ENCODE peak calls at places on chromosomes 16 and 17, in nine cellular contexts. One of them, this sample, is unnamed.

GRCh38 chr17:10177131-10177920 is 21.1 kb downstream of the GAS7 start:
- DNase-seq in GM23248: no peak
- DNase-seq in PC-3: no peak
- DNase-seq in GM23338: no peak
- DNase-seq in MM.1S: no peak
- DNase-seq in HCT116: no peak
- DNase-seq in neural progenitor cell: peak
- DNase-seq in OCI-LY7: no peak
- DNase-seq in SK-N-SH: no peak
- DNase-seq in this sample: no peak

GRCh38 chr17:57995076-57995956 is 7.3 kb upstream of the VEZF1 start:
- DNase-seq in GM23248: peak
- DNase-seq in PC-3: peak
- DNase-seq in GM23338: peak
- DNase-seq in MM.1S: peak
- DNase-seq in HCT116: peak
- DNase-seq in neural progenitor cell: peak
- DNase-seq in OCI-LY7: peak
- DNase-seq in SK-N-SH: peak
- DNase-seq in this sample: peak

GRCh38 chr16:4918790-4919210 is 18.1 kb downstream of the PPL start:
- DNase-seq in GM23248: no peak
- DNase-seq in PC-3: peak
- DNase-seq in GM23338: peak
- DNase-seq in MM.1S: no peak
- DNase-seq in HCT116: no peak
- DNase-seq in neural progenitor cell: no peak
- DNase-seq in OCI-LY7: no peak
- DNase-seq in SK-N-SH: no peak
- DNase-seq in this sample: peak

GRCh38 chr17:31320231-31320630 is 1.2 kb downstream of the EVI2A start:
- DNase-seq in GM23248: no peak
- DNase-seq in PC-3: no peak
- DNase-seq in GM23338: no peak
- DNase-seq in MM.1S: peak
- DNase-seq in HCT116: no peak
- DNase-seq in neural progenitor cell: no peak
- DNase-seq in OCI-LY7: peak
- DNase-seq in SK-N-SH: no peak
- DNase-seq in this sample: no peak

GRCh38 chr17:56594528-56595418 is 1.3 kb downstream of the NOG start:
- DNase-seq in GM23248: peak
- DNase-seq in PC-3: peak
- DNase-seq in GM23338: peak
- DNase-seq in MM.1S: peak
- DNase-seq in HCT116: no peak
- DNase-seq in neural progenitor cell: peak
- DNase-seq in OCI-LY7: no peak
- DNase-seq in SK-N-SH: no peak
- DNase-seq in this sample: peak

GRCh38 chr17:72460711-72461110 is 339.9 kb downstream of the SOX9 start:
- DNase-seq in GM23248: no peak
- DNase-seq in PC-3: peak
- DNase-seq in GM23338: no peak
- DNase-seq in MM.1S: no peak
- DNase-seq in HCT116: no peak
- DNase-seq in neural progenitor cell: no peak
- DNase-seq in OCI-LY7: no peak
- DNase-seq in SK-N-SH: no peak
- DNase-seq in this sample: no peak

GRCh38 chr16:58733248-58733670 is 857 bp downstream of the GOT2 start:
- DNase-seq in GM23248: peak
- DNase-seq in PC-3: no peak
- DNase-seq in GM23338: peak
- DNase-seq in MM.1S: no peak
- DNase-seq in HCT116: no peak
- DNase-seq in neural progenitor cell: no peak
- DNase-seq in OCI-LY7: peak
- DNase-seq in SK-N-SH: peak
- DNase-seq in this sample: no peak

GRCh38 chr17:77602883-77603640 is 355.4 kb upstream of the TNRC6C start:
- DNase-seq in GM23248: no peak
- DNase-seq in PC-3: no peak
- DNase-seq in GM23338: no peak
- DNase-seq in MM.1S: no peak
- DNase-seq in HCT116: no peak
- DNase-seq in neural progenitor cell: no peak
- DNase-seq in OCI-LY7: no peak
- DNase-seq in SK-N-SH: peak
- DNase-seq in this sample: no peak

GRCh38 chr17:8231701-8232100 is 16.2 kb downstream of the CTC1 start:
- DNase-seq in GM23248: no peak
- DNase-seq in PC-3: no peak
- DNase-seq in GM23338: no peak
- DNase-seq in MM.1S: no peak
- DNase-seq in HCT116: no peak
- DNase-seq in neural progenitor cell: no peak
- DNase-seq in OCI-LY7: no peak
- DNase-seq in SK-N-SH: no peak
- DNase-seq in this sample: no peak

GRCh38 chr17:57723427-57724037 is 21.6 kb downstream of the CCDC182 start:
- DNase-seq in GM23248: no peak
- DNase-seq in PC-3: no peak
- DNase-seq in GM23338: no peak
- DNase-seq in MM.1S: no peak
- DNase-seq in HCT116: no peak
- DNase-seq in neural progenitor cell: no peak
- DNase-seq in OCI-LY7: no peak
- DNase-seq in SK-N-SH: no peak
- DNase-seq in this sample: no peak

GRCh38 chr16:67966549-67967182 is 1.8 kb downstream of the SLC12A4 start:
- DNase-seq in GM23248: peak
- DNase-seq in PC-3: no peak
- DNase-seq in GM23338: peak
- DNase-seq in MM.1S: no peak
- DNase-seq in HCT116: peak
- DNase-seq in neural progenitor cell: peak
- DNase-seq in OCI-LY7: no peak
- DNase-seq in SK-N-SH: no peak
- DNase-seq in this sample: no peak

GRCh38 chr16:86637744-86638143 is 59.4 kb downstream of the FOXL1 start:
- DNase-seq in GM23248: no peak
- DNase-seq in PC-3: no peak
- DNase-seq in GM23338: no peak
- DNase-seq in MM.1S: no peak
- DNase-seq in HCT116: no peak
- DNase-seq in neural progenitor cell: no peak
- DNase-seq in OCI-LY7: no peak
- DNase-seq in SK-N-SH: no peak
- DNase-seq in this sample: no peak

GRCh38 chr17:10042589-10043244 is 137.6 kb upstream of the RCVRN start:
- DNase-seq in GM23248: no peak
- DNase-seq in PC-3: no peak
- DNase-seq in GM23338: no peak
- DNase-seq in MM.1S: no peak
- DNase-seq in HCT116: no peak
- DNase-seq in neural progenitor cell: no peak
- DNase-seq in OCI-LY7: no peak
- DNase-seq in SK-N-SH: no peak
- DNase-seq in this sample: no peak

DNA sequence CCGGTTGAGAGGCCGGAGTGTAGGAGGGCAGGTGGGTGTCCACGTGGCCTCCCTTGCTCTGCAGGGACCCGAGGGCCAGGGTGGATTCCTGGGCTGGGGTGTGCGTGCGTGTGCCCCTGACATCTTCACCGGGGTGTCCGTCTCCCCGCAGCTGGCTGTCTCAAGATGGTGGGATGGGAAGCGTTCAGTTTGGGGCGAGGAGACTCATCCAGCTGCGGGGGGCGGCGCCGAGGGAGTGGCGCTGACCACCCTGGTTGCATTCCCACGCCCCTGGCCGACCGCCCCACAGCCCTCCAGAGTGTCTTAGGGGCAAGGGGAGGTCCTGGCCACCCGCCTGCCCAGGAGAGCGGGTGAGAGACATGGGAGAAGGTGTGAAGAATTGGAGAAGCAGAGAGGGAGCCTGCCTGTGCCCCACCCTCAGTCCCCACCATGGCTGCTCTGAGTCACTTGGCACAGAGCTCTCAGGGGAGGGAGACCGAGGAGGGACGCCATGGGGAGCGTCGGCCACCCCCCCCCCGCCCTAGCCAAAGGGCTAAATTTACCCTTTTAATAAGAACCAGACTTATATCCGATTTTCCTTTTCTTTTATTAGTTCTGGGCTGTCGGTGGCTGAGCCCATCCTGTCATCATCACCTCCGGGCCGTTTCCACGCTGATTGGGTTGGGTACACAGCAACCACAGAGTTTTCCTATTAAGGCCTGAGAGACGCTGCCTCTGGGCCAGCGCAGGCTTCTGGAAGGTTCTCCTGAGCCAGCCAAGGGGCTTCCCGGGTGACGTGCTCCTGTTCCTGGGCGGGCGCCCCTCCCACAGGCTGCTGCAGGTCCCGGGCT is 22.0 kb downstream of the BAHCC1 start:
- DNase-seq in GM23248: peak
- DNase-seq in PC-3: peak
- DNase-seq in GM23338: no peak
- DNase-seq in MM.1S: no peak
- DNase-seq in HCT116: no peak
- DNase-seq in neural progenitor cell: no peak
- DNase-seq in OCI-LY7: no peak
- DNase-seq in SK-N-SH: no peak
- DNase-seq in this sample: peak
- H3K4me3 ChIP-seq in GM23248: no peak
- H3K4me3 ChIP-seq in PC-3: no peak
- H3K4me3 ChIP-seq in GM23338: no peak
- H3K4me3 ChIP-seq in MM.1S: no peak
- H3K4me3 ChIP-seq in HCT116: no peak
- H3K4me3 ChIP-seq in neural progenitor cell: no peak
- H3K4me3 ChIP-seq in OCI-LY7: no peak
- H3K4me3 ChIP-seq in SK-N-SH: no peak
- H3K4me3 ChIP-seq in this sample: no peak

DNA sequence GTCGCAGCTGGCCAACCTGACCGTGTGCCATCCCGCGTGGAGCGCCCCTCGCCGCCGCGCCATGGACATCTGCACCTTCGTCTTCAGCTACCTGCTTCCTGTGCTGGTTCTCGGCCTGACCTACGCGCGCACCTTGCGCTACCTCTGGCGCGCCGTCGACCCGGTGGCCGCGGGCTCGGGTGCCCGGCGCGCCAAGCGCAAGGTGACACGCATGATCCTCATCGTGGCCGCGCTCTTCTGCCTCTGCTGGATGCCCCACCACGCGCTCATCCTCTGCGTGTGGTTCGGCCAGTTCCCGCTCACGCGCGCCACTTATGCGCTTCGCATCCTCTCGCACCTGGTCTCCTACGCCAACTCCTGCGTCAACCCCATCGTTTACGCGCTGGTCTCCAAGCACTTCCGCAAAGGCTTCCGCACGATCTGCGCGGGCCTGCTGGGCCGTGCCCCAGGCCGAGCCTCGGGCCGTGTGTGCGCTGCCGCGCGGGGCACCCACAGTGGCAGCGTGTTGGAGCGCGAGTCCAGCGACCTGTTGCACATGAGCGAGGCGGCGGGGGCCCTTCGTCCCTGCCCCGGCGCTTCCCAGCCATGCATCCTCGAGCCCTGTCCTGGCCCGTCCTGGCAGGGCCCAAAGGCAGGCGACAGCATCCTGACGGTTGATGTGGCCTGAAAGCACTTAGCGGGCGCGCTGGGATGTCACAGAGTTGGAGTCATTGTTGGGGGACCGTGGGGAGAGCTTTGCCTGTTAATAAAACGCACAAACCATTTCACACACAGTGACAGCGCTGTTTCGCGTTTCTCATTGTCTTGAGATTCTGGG is 2.0 kb upstream of the ZACN start:
- DNase-seq in GM23248: peak
- DNase-seq in PC-3: no peak
- DNase-seq in GM23338: peak
- DNase-seq in MM.1S: no peak
- DNase-seq in HCT116: no peak
- DNase-seq in neural progenitor cell: peak
- DNase-seq in OCI-LY7: no peak
- DNase-seq in SK-N-SH: peak
- DNase-seq in this sample: no peak
- TF ChIP-seq EZH2phosphoT487 in GM23248: peak
- TF ChIP-seq EZH2phosphoT487 in PC-3: no peak
- TF ChIP-seq EZH2phosphoT487 in GM23338: no peak
- TF ChIP-seq EZH2phosphoT487 in MM.1S: no peak
- TF ChIP-seq EZH2phosphoT487 in HCT116: no peak
- TF ChIP-seq EZH2phosphoT487 in neural progenitor cell: peak
- TF ChIP-seq EZH2phosphoT487 in OCI-LY7: no peak
- TF ChIP-seq EZH2phosphoT487 in SK-N-SH: no peak
- TF ChIP-seq EZH2phosphoT487 in this sample: no peak

GRCh38 chr17:78645421-78646295 is 68.5 kb upstream of the DNAH17 start:
- DNase-seq in GM23248: peak
- DNase-seq in PC-3: peak
- DNase-seq in GM23338: peak
- DNase-seq in MM.1S: peak
- DNase-seq in HCT116: no peak
- DNase-seq in neural progenitor cell: no peak
- DNase-seq in OCI-LY7: peak
- DNase-seq in SK-N-SH: peak
- DNase-seq in this sample: no peak
- H3K4me3 ChIP-seq in GM23248: no peak
- H3K4me3 ChIP-seq in PC-3: no peak
- H3K4me3 ChIP-seq in GM23338: no peak
- H3K4me3 ChIP-seq in MM.1S: peak
- H3K4me3 ChIP-seq in HCT116: no peak
- H3K4me3 ChIP-seq in neural progenitor cell: no peak
- H3K4me3 ChIP-seq in OCI-LY7: peak
- H3K4me3 ChIP-seq in SK-N-SH: no peak
- H3K4me3 ChIP-seq in this sample: no peak

DNA sequence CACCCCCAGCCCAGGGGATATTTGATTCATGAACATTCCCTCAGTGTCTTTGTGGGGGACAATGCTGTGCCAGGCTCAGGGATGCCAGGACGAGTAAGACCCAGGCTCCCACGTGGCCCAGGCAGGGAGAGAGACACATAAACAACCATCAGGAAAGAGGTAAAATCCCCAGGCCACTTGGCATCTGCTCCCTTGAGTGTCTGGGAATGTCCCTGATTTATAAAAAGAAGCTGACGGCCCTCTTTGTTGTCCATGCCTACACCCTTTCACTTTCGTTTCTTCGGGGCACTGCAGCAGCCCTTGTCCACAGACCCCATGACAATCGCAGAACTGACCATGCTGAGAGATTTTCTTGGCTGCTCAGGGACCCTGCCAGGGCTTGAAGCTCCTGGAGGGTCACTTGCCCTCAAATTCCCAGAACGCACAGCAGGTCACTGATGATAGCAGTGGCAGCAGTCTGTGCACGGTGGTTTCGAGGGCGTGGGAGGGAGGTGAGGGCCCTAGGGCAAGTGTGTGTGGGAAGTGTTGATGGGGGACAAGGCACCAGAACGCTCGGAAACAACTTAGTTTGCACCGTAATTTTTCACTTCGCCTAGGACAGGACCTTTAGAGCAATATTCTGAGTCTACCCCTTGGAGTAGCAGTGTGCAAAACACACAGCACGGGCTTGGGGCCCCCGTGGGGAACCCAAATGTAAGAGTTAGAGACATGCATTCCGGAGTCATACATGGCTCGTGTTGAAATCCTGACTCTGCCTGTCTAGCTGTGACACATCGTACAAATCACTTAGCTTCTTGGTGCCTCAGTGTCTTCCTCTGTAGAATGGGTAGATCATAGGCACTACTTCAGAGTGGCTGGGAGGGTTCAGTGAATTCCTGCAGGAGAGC is 4.7 kb downstream of the NOD2 start:
- DNase-seq in GM23248: peak
- DNase-seq in PC-3: no peak
- DNase-seq in GM23338: no peak
- DNase-seq in MM.1S: peak
- DNase-seq in HCT116: no peak
- DNase-seq in neural progenitor cell: no peak
- DNase-seq in OCI-LY7: no peak
- DNase-seq in SK-N-SH: no peak
- DNase-seq in this sample: no peak
- TF ChIP-seq EZH2phosphoT487 in GM23248: no peak
- TF ChIP-seq EZH2phosphoT487 in PC-3: no peak
- TF ChIP-seq EZH2phosphoT487 in GM23338: no peak
- TF ChIP-seq EZH2phosphoT487 in MM.1S: no peak
- TF ChIP-seq EZH2phosphoT487 in HCT116: no peak
- TF ChIP-seq EZH2phosphoT487 in neural progenitor cell: no peak
- TF ChIP-seq EZH2phosphoT487 in OCI-LY7: no peak
- TF ChIP-seq EZH2phosphoT487 in SK-N-SH: no peak
- TF ChIP-seq EZH2phosphoT487 in this sample: no peak